ENCODE peak calls at places on chromosomes 1 and 21, in four cellular contexts. One of them, this sample, is unnamed.

GRCh38 chr21:29130234-29130993 is at the start of gene MAP3K7CL:
- DNase-seq in GM12878: no peak
- DNase-seq in HL-60: no peak
- DNase-seq in K562: no peak
- DNase-seq in this sample: no peak

GRCh38 chr1:238664139-238664538 is 722.2 kb upstream of the CHRM3 start:
- DNase-seq in GM12878: no peak
- DNase-seq in K562: no peak
- DNase-seq in HL-60: no peak
- DNase-seq in this sample: no peak

GRCh38 chr1:24047101-24047459 is 64.9 kb downstream of the MYOM3 start:
- DNase-seq in GM12878: no peak
- DNase-seq in HL-60: no peak
- DNase-seq in K562: peak
- DNase-seq in this sample: no peak

GRCh38 chr1:241591317-241591716 is 48.9 kb downstream of the CHML start:
- DNase-seq in GM12878: no peak
- DNase-seq in K562: peak
- DNase-seq in HL-60: no peak
- DNase-seq in this sample: no peak

GRCh38 chr1:179190861-179191260 is 38.6 kb downstream of the ABL2 start:
- DNase-seq in GM12878: no peak
- DNase-seq in HL-60: peak
- DNase-seq in K562: no peak
- DNase-seq in this sample: no peak

GRCh38 chr1:84387480-84388163 is 10.7 kb upstream of the DNASE2B start:
- DNase-seq in HL-60: peak
- DNase-seq in K562: no peak
- DNase-seq in GM12878: no peak
- DNase-seq in this sample: no peak

GRCh38 chr1:1617925-1618324 is 2.6 kb downstream of the MIB2 start:
- DNase-seq in GM12878: no peak
- DNase-seq in K562: no peak
- DNase-seq in HL-60: no peak
- DNase-seq in this sample: no peak

GRCh38 chr1:63593887-63594617 is 841 bp downstream of the PGM1 start:
- DNase-seq in GM12878: peak
- DNase-seq in K562: no peak
- DNase-seq in HL-60: peak
- DNase-seq in this sample: peak

GRCh38 chr1:218079379-218079778 is 205.7 kb upstream of the RRP15 start:
- DNase-seq in K562: no peak
- DNase-seq in HL-60: no peak
- DNase-seq in GM12878: no peak
- DNase-seq in this sample: no peak

GRCh38 chr1:183186820-183187219 is 756 bp downstream of the LAMC2 start:
- DNase-seq in K562: no peak
- DNase-seq in HL-60: no peak
- DNase-seq in GM12878: no peak
- DNase-seq in this sample: no peak

GRCh38 chr1:153534933-153535663 is 693 bp downstream of the S100A6 start:
- DNase-seq in HL-60: no peak
- DNase-seq in K562: no peak
- DNase-seq in GM12878: no peak
- DNase-seq in this sample: no peak

GRCh38 chr1:228151170-228151513 is 1.4 kb downstream of the GJC2 start:
- DNase-seq in K562: no peak
- DNase-seq in GM12878: no peak
- DNase-seq in HL-60: no peak
- DNase-seq in this sample: peak

GRCh38 chr1:202221911-202222909 is 28.6 kb downstream of the LGR6 start:
- DNase-seq in K562: no peak
- DNase-seq in HL-60: no peak
- DNase-seq in GM12878: no peak
- DNase-seq in this sample: no peak

GRCh38 chr1:59396387-59396786 is 99.5 kb downstream of the FGGY start:
- DNase-seq in K562: no peak
- DNase-seq in HL-60: peak
- DNase-seq in GM12878: no peak
- DNase-seq in this sample: no peak

GRCh38 chr1:184536246-184536985 is 149.6 kb downstream of the C1orf21 start:
- DNase-seq in K562: no peak
- DNase-seq in HL-60: no peak
- DNase-seq in GM12878: no peak
- DNase-seq in this sample: no peak

GRCh38 chr1:42173961-42174715 is 9.6 kb upstream of the GUCA2A start:
- DNase-seq in K562: no peak
- DNase-seq in GM12878: no peak
- DNase-seq in HL-60: no peak
- DNase-seq in this sample: no peak

GRCh38 chr1:111770916-111771315 is 15.2 kb downstream of the DDX20 start:
- DNase-seq in HL-60: no peak
- DNase-seq in K562: no peak
- DNase-seq in GM12878: no peak
- DNase-seq in this sample: no peak

GRCh38 chr1:104132386-104132973 is 382.8 kb downstream of the AMY1C start:
- DNase-seq in GM12878: no peak
- DNase-seq in K562: no peak
- DNase-seq in HL-60: no peak
- DNase-seq in this sample: no peak

GRCh38 chr1:43831866-43832654 is 101.5 kb upstream of the ARTN start:
- DNase-seq in K562: no peak
- DNase-seq in GM12878: peak
- DNase-seq in HL-60: peak
- DNase-seq in this sample: no peak

GRCh38 chr1:107590895-107591622 is 373.9 kb downstream of the VAV3 start:
- DNase-seq in HL-60: peak
- DNase-seq in K562: no peak
- DNase-seq in GM12878: no peak
- DNase-seq in this sample: no peak

GRCh38 chr1:185257947-185258203 is 59.2 kb downstream of the IVNS1ABP start:
- DNase-seq in HL-60: no peak
- DNase-seq in GM12878: no peak
- DNase-seq in K562: no peak
- DNase-seq in this sample: no peak

GRCh38 chr1:208110296-208110695 is 133.9 kb downstream of the PLXNA2 start:
- DNase-seq in GM12878: no peak
- DNase-seq in K562: no peak
- DNase-seq in HL-60: no peak
- DNase-seq in this sample: no peak

GRCh38 chr1:247209306-247209900 is 37.6 kb upstream of the ZNF124 start:
- DNase-seq in HL-60: peak
- DNase-seq in GM12878: no peak
- DNase-seq in K562: no peak
- DNase-seq in this sample: no peak

GRCh38 chr1:152009691-152010090 is 16.0 kb upstream of the S100A10 start:
- DNase-seq in GM12878: no peak
- DNase-seq in HL-60: no peak
- DNase-seq in K562: no peak
- DNase-seq in this sample: no peak

GRCh38 chr1:88058205-88058604 is 625.9 kb upstream of the PKN2 start:
- DNase-seq in GM12878: no peak
- DNase-seq in K562: no peak
- DNase-seq in HL-60: no peak
- DNase-seq in this sample: no peak

GRCh38 chr1:226664413-226665101 is 74.5 kb downstream of the ITPKB start:
- DNase-seq in K562: no peak
- DNase-seq in HL-60: no peak
- DNase-seq in GM12878: no peak
- DNase-seq in this sample: no peak

GRCh38 chr1:202852163-202852904 is 36.6 kb downstream of the RABIF start:
- DNase-seq in HL-60: peak
- DNase-seq in GM12878: no peak
- DNase-seq in K562: peak
- DNase-seq in this sample: peak

GRCh38 chr1:245822997-245823396 is 668.2 kb downstream of the KIF26B start:
- DNase-seq in K562: no peak
- DNase-seq in GM12878: no peak
- DNase-seq in HL-60: no peak
- DNase-seq in this sample: no peak

GRCh38 chr1:206020393-206021007 is 3.2 kb downstream of the CTSE start:
- DNase-seq in K562: no peak
- DNase-seq in HL-60: no peak
- DNase-seq in GM12878: no peak
- DNase-seq in this sample: no peak

GRCh38 chr1:27806758-27807157 is 23.8 kb upstream of the PPP1R8 start:
- DNase-seq in GM12878: no peak
- DNase-seq in K562: no peak
- DNase-seq in HL-60: no peak
- DNase-seq in this sample: no peak

GRCh38 chr1:237181731-237182317 is 139.8 kb downstream of the RYR2 start:
- DNase-seq in HL-60: no peak
- DNase-seq in K562: no peak
- DNase-seq in GM12878: no peak
- DNase-seq in this sample: no peak

GRCh38 chr21:34926784-34927548 is 122.1 kb downstream of the RUNX1 start:
- DNase-seq in HL-60: no peak
- DNase-seq in GM12878: no peak
- DNase-seq in K562: no peak
- DNase-seq in this sample: no peak

GRCh38 chr1:56025942-56026341 is 553.4 kb downstream of the PLPP3 start:
- DNase-seq in HL-60: no peak
- DNase-seq in GM12878: no peak
- DNase-seq in K562: no peak
- DNase-seq in this sample: no peak

GRCh38 chr1:44947060-44947773 is 39.2 kb downstream of the EIF2B3 start:
- DNase-seq in K562: no peak
- DNase-seq in GM12878: no peak
- DNase-seq in HL-60: no peak
- DNase-seq in this sample: no peak

GRCh38 chr1:209850342-209850979 is 22.7 kb downstream of the UTP25 start:
- DNase-seq in GM12878: no peak
- DNase-seq in K562: peak
- DNase-seq in HL-60: peak
- DNase-seq in this sample: no peak

DNA sequence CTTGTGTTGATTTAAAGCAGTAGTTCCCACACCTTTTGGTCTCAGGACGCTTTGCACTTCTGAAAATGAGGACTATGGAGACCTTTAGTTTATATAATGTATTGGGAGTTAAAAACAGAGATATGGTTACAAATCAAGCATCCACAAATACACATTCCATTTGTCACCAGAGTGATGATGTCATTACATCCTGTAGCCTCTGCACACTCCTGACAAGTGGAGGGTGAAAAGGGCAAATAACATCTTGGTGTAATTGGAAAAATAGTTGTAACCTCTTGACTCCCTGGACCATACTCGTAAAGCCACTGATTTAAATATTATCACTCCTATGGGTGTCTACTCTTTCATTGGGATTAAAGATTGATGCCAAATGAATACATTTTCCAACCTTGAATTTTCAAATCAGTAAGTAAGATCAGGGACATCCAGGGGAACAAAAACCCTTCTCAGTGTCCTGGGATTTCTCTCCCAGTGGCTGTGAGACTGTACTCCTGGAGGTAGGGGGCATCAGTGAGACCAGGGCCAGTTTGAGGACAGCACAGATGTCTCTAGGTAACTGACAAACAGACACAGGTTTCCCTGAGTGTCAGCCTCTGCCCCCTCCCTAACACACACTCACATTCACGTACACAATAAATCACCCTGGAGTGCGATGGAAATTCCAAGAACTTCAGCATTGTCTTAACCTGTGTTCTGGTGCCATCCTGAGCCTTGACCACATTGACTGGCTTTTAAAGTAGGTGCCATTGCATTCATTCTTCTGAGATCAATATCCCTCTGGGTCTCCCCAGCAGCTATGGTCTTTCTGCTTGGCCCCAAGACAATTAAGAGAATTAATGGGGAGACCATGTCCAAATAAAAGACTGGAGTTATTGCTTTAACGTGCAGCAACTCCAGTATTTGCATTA is 63.0 kb downstream of the NR5A2 start:
- DNase-seq in HL-60: no peak
- DNase-seq in GM12878: no peak
- DNase-seq in K562: no peak
- DNase-seq in this sample: no peak
- TF ChIP-seq SPI1 in HL-60: no peak
- TF ChIP-seq SPI1 in GM12878: no peak
- TF ChIP-seq SPI1 in K562: no peak
- TF ChIP-seq SPI1 in this sample: no peak

DNA sequence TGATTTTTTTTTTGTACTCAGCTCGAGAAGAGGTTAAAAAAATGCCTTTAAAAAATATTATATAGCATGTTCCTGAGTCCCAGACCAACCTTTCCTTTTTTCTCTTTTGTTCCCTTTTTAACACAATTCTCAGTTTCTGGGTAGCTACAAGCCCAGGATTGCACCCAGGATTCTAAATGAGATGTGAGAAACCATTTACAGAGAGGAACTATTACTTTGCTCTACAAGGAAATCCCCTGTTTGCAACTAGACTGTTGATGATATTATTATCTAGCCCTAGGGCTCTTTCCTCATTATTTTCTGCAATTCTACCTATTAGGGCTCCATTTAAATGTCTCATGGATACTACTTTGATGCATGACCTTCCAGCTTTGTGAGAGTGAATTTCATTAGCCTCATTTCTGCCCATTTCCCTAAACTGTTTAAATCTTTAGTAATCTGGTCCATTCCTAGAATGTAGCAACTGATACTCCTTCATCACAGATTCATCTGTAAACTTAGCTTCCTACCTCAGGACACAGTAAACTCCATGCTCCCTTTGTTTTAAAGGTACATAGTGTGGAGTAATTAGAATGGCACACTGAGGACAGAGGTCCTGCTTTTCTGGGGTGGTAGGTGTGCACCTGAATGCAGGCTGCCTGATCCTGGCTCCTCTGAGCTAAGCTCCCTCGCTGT is 7.1 kb upstream of the KIF14 start:
- DNase-seq in HL-60: no peak
- DNase-seq in GM12878: peak
- DNase-seq in K562: no peak
- DNase-seq in this sample: no peak
- TF ChIP-seq SPI1 in HL-60: no peak
- TF ChIP-seq SPI1 in GM12878: peak
- TF ChIP-seq SPI1 in K562: no peak
- TF ChIP-seq SPI1 in this sample: peak

GRCh38 chr1:6244401-6245054 is 549 bp downstream of the HES3 start:
- DNase-seq in K562: no peak
- DNase-seq in GM12878: no peak
- DNase-seq in HL-60: no peak
- DNase-seq in this sample: no peak
- TF ChIP-seq SPI1 in K562: no peak
- TF ChIP-seq SPI1 in GM12878: no peak
- TF ChIP-seq SPI1 in HL-60: no peak
- TF ChIP-seq SPI1 in this sample: no peak

GRCh38 chr1:65694126-65694525 is 98.6 kb upstream of the PDE4B start:
- DNase-seq in GM12878: no peak
- DNase-seq in HL-60: no peak
- DNase-seq in K562: no peak
- DNase-seq in this sample: no peak

GRCh38 chr1:65694933-65695332 is 97.8 kb upstream of the PDE4B start:
- DNase-seq in K562: no peak
- DNase-seq in HL-60: no peak
- DNase-seq in GM12878: no peak
- DNase-seq in this sample: no peak

GRCh38 chr1:65703853-65704252 is 88.8 kb upstream of the PDE4B start:
- DNase-seq in HL-60: no peak
- DNase-seq in K562: no peak
- DNase-seq in GM12878: no peak
- DNase-seq in this sample: no peak

GRCh38 chr1:65704318-65704717 is 88.4 kb upstream of the PDE4B start:
- DNase-seq in GM12878: no peak
- DNase-seq in HL-60: no peak
- DNase-seq in K562: no peak
- DNase-seq in this sample: no peak

GRCh38 chr1:65698590-65698989 is 94.1 kb upstream of the PDE4B start:
- DNase-seq in GM12878: no peak
- DNase-seq in HL-60: no peak
- DNase-seq in K562: no peak
- DNase-seq in this sample: no peak
- TF ChIP-seq SPI1 in GM12878: no peak
- TF ChIP-seq SPI1 in HL-60: no peak
- TF ChIP-seq SPI1 in K562: no peak
- TF ChIP-seq SPI1 in this sample: no peak

This sample was measured in GM12891.